ENCODE peak calls at places on chromosome 1, in seven cellular contexts. P, U, S, J, C, Z and A are unnamed samples.

GRCh38 chr1:11898831-11899467 is 27.3 kb downstream of the KIAA2013 start:
- DNase-seq in U (no peak), S (no peak), P (no peak), Z (no peak), J (no peak), C (peak), A (no peak)

GRCh38 chr1:115190766-115191165 is 101.5 kb upstream of the TSPAN2 start:
- DNase-seq in J (no peak), P (no peak), U (no peak), S (no peak), Z (no peak), C (no peak), A (no peak)

GRCh38 chr1:200260587-200261335 is 149.1 kb downstream of the ZNF281 start:
- DNase-seq in P (no peak), S (no peak), U (no peak), C (no peak), Z (no peak), J (no peak), A (no peak)

GRCh38 chr1:230401763-230402294 is 24.3 kb downstream of the PGBD5 start:
- DNase-seq in J (no peak), Z (no peak), C (no peak), U (no peak), P (no peak), S (no peak), A (no peak)

GRCh38 chr1:215526147-215526845 is 40.8 kb upstream of the KCTD3 start:
- DNase-seq in U (no peak), S (no peak), P (no peak), Z (no peak), C (peak), J (peak), A (peak)

GRCh38 chr1:108886292-108886691 is 9.5 kb downstream of the GPSM2 start:
- DNase-seq in S (no peak), Z (no peak), J (no peak), C (no peak), U (no peak), P (no peak), A (no peak)

GRCh38 chr1:234871710-234872262 is 256.9 kb downstream of the TOMM20 start:
- DNase-seq in J (no peak), C (no peak), S (no peak), U (no peak), Z (no peak), P (no peak), A (no peak)

GRCh38 chr1:201019321-201019977 is 4.1 kb downstream of the KIF21B start:
- DNase-seq in U (peak), S (no peak), Z (peak), J (peak), P (peak), C (peak), A (peak)

GRCh38 chr1:26254404-26254803 is 20.4 kb downstream of the CEP85 start:
- DNase-seq in S (no peak), J (no peak), U (no peak), P (no peak), Z (no peak), C (no peak), A (no peak)

GRCh38 chr1:155208406-155208655 is 164 bp upstream of the MTX1 start:
- DNase-seq in C (no peak), U (no peak), P (no peak), J (no peak), S (no peak), Z (no peak), A (no peak)
- TF ChIP-seq POLR2AphosphoS5 in C (peak), U (peak), P (peak), J (peak), S (no peak), Z (no peak), A (no peak)

DNA sequence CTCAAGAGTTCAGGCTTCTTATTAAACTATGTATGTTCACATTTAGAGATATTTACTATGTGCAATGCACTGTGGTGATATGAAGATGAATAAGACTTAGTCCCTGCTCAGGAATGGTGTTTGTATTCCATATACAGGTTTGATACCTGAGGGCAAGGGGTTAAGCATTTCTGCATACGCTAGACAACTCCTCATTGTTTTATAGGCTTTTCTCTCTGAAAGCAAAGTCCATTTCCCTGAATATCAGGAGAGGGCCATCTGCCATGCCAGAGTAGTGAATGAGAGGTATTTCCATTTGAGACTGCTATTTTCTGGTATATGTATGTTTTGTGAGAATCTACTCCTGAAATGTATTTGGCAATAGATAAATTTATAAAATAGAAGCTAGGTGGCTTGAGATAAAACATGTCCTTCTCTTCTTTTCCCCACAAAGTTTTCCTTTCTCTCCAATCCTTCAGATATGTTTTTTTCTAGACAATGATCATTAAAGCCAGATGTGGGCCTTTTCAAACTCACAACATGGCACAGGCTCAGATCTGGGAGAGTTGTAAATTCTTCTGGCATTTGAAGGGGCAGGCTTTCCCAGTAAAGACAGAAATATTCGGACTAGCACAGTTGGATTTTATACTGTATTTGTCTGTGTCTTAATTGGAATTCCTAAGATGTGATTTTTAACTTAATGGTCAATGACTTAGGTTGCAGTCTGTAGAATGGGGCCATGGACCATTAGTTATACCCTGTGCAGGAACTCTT is 73.3 kb upstream of the WDR26 start:
- DNase-seq in Z (no peak), U (no peak), S (no peak), P (no peak), C (no peak), J (no peak), A (no peak)
- TF ChIP-seq POLR2AphosphoS5 in Z (no peak), U (no peak), S (no peak), P (no peak), C (no peak), J (no peak), A (no peak)

DNA sequence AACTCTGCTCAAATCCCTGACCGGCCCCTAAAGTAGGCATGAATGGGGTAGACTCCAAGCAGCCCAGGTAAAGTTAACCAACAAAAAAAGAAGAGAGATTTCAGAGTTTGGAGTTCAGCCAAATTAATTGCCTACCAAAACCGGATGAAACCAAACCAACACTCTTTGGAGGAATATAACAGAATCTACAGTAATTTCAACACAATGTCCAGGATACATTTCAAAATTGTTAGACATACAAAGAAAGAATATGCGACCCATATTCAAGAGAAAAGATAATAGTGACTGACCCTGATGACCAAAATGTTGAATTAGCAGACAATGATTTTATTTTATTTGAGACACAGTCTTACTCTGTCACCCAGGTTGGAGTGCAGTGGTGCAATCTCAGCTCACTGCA is 12.6 kb downstream of the IL22RA1 start:
- DNase-seq in U (no peak), P (no peak), S (no peak), C (no peak), Z (no peak), J (no peak), A (no peak)
- TF ChIP-seq POLR2AphosphoS5 in U (no peak), P (no peak), S (no peak), C (no peak), Z (no peak), J (no peak), A (no peak)

DNA sequence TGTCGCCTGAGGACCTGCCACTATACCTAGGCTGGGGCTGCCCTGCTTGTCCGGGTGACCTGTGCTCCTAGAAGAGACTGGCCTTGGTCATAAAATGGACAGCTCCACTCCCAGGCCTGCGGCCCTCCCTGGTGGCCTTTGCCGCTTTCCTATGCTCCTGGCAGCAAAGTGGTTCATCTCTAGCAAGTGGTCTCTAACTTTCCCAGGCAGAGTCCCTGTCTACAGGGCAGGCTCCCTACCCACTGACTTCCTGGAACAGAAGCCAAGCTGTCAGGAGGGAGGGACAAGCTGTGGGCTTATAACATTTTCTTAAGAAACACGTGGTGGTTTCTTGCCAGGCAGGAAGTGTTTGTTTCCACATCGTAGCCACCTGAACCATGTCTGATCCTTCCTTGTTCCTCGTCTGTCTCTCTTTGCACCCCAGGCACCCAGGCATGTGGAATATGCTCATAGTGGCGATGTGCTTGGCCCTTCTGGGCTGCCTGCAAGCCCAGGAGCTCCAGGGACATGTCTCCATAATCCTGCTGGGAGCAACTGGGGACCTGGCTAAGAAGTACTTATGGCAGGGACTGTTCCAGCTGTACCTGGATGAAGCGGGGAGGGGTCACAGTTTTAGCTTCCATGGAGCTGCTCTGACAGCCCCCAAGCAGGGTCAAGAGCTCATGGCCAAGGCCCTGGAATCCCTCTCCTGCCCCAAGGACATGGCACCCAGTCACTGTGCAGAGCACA is 10.1 kb downstream of the H6PD start:
- DNase-seq in Z (peak), S (peak), U (no peak), C (no peak), P (no peak), J (no peak), A (no peak)
- TF ChIP-seq POLR2AphosphoS5 in Z (peak), S (peak), U (no peak), C (no peak), P (no peak), J (no peak), A (no peak)

DNA sequence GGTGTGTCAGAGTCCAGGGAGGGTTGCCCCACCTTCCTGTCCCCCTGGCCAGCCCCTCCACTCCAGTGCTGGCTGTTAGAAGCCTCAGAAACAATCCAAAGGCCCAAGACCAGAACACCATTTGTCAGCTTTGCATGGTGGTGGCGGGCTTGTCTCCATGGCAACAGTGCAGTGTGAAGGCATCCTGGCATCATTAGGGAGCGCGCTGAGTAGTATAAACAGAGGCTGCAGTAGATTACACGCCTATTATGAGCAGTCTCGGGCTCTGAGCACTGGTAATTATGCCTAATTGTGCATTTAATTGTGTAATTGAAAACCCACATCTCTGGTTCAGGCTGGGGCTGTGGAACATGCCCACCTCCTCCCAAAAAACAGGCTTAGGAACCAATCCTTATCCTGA is 11.8 kb downstream of the NKAIN1 start:
- DNase-seq in U (no peak), Z (no peak), P (no peak), S (no peak), J (no peak), C (no peak), A (no peak)
- TF ChIP-seq POLR2AphosphoS5 in U (no peak), Z (no peak), P (no peak), S (no peak), J (no peak), C (no peak), A (no peak)

GRCh38 chr1:245301921-245302320 is 147.1 kb downstream of the KIF26B start:
- DNase-seq in J (no peak), S (no peak), C (no peak), Z (no peak), P (no peak), U (no peak), A (no peak)
- TF ChIP-seq POLR2AphosphoS5 in J (no peak), S (no peak), C (no peak), Z (no peak), P (no peak), U (no peak), A (no peak)